ENCODE peak calls at places on chromosomes 5 and 9, in four cellular contexts. E is K562, F is GM12878, Q is A549. V is an unnamed sample.

GRCh38 chr5:132103380-132103951 is 29.9 kb downstream of the CSF2 start:
- DNase-seq in E (peak; percentile 75), F (peak; percentile 78), Q (peak; percentile 83), V (peak; percentile 96)

GRCh38 chr9:84371737-84372136 is 31.2 kb upstream of the SLC28A3 start:
- DNase-seq in E (no peak), F (no peak), Q (no peak), V (peak; percentile 82)

GRCh38 chr5:68285857-68286611 is 70.5 kb downstream of the PIK3R1 start:
- DNase-seq in E (peak; percentile 28), F (no peak), Q (peak; percentile 61), V (peak; percentile 65)

GRCh38 chr5:132258102-132259060 is 885 bp downstream of the PDLIM4 start:
- DNase-seq in E (peak; percentile 58), F (no peak), Q (no peak), V (peak; percentile 61)

GRCh38 chr5:78747703-78748359 is 99.3 kb upstream of the LHFPL2 start:
- DNase-seq in E (no peak), F (no peak), Q (no peak), V (peak; percentile 94)

GRCh38 chr5:72195581-72195980 is 88.3 kb downstream of the MAP1B start:
- DNase-seq in E (no peak), F (no peak), Q (no peak), V (no peak)

GRCh38 chr9:79769476-79770275 is 197.9 kb downstream of the TLE4 start:
- DNase-seq in E (no peak), F (no peak), Q (no peak), V (peak; percentile 7)

GRCh38 chr5:112491257-112491656 is 72.2 kb upstream of the EPB41L4A start:
- DNase-seq in E (peak; percentile 35), F (no peak), Q (peak; percentile 38), V (peak; percentile 1)

GRCh38 chr5:126936775-126937418 is 93.5 kb downstream of the MARCHF3 start:
- DNase-seq in E (no peak), F (no peak), Q (no peak), V (no peak)

GRCh38 chr5:3282841-3283240 is 312.8 kb upstream of the IRX1 start:
- DNase-seq in E (no peak), F (no peak), Q (no peak), V (no peak)

GRCh38 chr5:151148583-151148982 is 9.0 kb downstream of the ANXA6 start:
- DNase-seq in E (no peak), F (no peak), Q (no peak), V (no peak)

GRCh38 chr5:151153300-151153699 is 4.3 kb downstream of the ANXA6 start:
- DNase-seq in E (no peak), F (no peak), Q (no peak), V (no peak)

GRCh38 chr5:151151793-151152192 is 5.8 kb downstream of the ANXA6 start:
- DNase-seq in E (no peak), F (peak; percentile 61), Q (no peak), V (peak; percentile 47)

GRCh38 chr5:151151263-151151660 is 6.3 kb downstream of the ANXA6 start:
- DNase-seq in E (no peak), F (no peak), Q (no peak), V (no peak)

DNA sequence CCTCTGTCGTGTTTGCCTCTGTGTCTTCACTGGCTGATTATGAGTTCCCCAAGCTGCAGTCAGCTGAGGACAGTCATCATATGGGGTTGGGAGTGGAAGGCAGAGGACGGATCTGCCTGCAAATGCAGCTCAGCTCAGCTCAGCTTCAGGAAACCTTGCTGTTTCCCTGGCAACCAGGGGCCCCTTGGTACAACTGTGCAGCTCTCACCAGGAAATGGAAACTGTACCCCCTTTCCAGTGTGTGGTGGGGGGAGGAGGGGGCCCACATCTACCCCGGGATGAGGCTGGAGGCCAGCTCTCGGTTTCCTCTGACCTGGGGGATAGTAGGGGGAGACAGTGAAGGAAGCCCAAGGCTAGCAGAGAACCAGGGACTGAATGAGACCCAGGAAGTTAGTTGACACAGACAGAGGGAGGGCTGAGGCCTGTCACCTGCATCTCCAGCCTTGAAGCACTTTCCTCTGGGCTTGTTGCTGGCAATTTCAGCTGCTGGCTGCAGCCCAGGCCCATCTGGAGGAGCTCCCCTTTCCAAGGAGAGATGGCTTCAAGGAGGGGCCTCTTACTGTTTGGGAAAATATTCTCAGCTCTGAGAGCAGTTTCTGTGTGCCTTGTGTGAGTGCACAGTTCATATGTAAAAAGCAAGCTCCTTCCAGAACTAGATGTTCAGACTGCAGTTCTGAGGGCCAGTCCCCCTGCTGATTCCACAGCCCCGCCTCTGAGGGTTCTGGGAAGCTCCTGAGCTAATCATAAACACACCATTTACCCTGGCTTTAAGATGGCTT is 6.9 kb downstream of the ANXA6 start:
- DNase-seq in E (no peak), F (peak; percentile 50), Q (no peak), V (peak; percentile 47)
- TF ChIP-seq ELK1 in E (no peak), F (no peak), Q (no peak), V (no peak)

DNA sequence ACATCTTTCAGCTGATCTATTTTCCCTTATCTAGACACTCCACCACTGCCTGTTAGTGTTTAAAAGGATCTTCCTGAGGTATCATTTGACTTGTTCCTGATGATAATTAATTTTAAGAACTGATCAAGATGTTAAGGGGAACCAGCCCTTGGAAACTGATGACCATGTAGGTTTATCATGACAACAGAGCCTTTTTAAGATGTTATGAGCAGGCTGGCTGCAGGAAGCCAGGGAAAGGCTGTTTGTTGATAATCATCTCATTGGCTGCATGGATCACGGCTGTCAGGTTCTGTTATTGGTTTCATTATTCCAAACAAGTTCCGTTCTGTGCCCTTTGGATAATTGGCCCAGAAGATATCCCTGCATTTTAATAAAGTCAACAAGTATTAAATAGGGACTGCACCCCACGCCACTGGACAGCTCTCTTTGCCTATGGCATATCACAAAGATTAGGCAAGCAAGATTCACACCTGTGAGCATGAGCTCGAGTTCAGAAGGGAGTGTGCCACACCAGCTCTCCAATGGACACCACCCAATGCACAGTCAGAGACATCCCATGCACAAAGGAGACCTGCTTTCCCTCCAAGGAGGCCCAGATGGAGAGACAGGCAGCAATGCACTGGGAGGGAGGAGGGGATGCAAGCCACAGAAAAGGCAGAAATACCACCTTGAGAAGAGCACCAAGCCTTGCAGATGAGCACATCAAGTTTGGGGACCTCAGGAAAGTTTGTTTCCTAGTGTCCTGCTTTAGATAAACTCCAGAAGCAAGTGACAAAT is 88.7 kb downstream of the SPOCK1 start:
- DNase-seq in E (no peak), F (no peak), Q (no peak), V (no peak)
- TF ChIP-seq BHLHE40 in E (no peak), F (no peak), Q (no peak), V (no peak)

GRCh38 chr9:133248722-133249295 is 26.2 kb downstream of the ABO start:
- DNase-seq in E (no peak), F (no peak), Q (no peak), V (no peak)

GRCh38 chr9:133242991-133243390 is 32.0 kb downstream of the ABO start:
- DNase-seq in E (no peak), F (no peak), Q (no peak), V (no peak)

GRCh38 chr9:133247632-133248031 is 27.4 kb downstream of the ABO start:
- DNase-seq in E (no peak), F (no peak), Q (no peak), V (no peak)

GRCh38 chr9:133249337-133249736 is 25.7 kb downstream of the ABO start:
- DNase-seq in E (no peak), F (no peak), Q (no peak), V (no peak)

DNA sequence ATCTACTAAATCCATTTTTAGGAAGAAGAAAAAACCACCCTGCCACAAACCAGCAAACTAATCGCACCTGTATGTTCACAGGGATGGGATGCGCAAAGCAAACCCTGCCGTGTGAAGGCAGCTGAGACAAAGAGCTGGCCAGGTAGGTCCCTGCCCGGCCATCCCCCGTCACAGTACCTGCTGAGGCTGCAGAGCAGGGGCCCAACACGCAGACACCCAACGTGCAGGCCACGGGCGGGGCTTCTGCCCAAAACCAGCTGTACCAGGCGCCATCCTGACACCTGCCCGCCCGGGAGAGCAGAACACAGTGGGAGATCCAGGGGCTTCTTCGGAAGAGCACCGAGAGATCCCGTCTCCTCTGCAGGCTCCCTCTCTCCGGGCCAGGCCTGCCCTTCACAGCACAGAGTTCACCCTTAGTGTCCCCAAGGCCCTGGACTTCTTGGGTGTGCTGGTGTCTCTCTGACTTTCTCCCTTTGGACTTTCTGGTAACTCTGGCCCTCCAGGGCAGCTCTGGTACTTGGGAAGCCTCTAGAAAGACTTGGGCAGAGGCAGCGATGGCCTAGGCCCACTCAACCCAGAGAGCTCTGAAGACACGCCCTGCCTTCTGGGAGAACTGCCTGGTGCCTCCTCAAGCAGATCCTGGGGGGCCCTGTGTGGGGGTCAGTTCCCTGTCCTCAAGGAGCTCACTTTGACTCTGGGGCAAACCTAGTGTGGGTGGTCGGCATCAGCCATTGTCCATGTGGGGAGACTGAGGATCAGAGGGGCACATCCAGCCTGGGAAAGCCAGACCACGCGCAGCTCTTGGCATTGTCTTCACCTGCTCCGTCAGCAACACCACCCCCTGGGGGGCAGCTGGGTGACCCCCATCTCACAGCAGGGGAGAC is 28.3 kb downstream of the ABO start:
- DNase-seq in E (no peak), F (no peak), Q (no peak), V (no peak)
- TF ChIP-seq ELK1 in E (no peak), F (no peak), Q (no peak), V (no peak)

DNA sequence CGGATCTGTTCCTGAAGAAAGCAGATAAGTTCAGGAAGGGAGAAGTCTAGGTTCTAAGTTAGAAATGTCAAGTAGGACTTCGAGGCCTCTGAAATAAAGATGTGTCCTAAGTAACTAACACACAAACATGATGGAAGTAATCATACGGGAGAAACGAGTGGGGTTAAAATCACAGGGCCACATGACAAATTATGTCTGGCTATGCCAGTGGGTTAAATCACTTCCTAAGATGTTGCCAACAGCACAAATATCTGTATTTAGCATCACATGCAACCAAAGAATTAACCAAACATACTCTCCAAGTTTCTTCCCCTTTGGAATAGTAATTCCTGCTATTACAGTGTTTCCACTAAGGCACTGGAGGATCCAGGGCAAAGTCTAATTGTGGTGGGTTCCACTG is 13.7 kb upstream of the ZSWIM6 start:
- DNase-seq in E (no peak), F (no peak), Q (no peak), V (no peak)
- TF ChIP-seq BHLHE40 in E (no peak), F (no peak), Q (no peak), V (no peak)

GRCh38 chr5:39370555-39371366 is 6.5 kb upstream of the C9 start:
- DNase-seq in E (no peak), F (no peak), Q (no peak), V (no peak)
- TF ChIP-seq ELK1 in E (no peak), F (no peak), Q (no peak), V (no peak)

GRCh38 chr5:2196416-2196815 is 313.7 kb upstream of the IRX4 start:
- DNase-seq in E (no peak), F (no peak), Q (no peak), V (no peak)

GRCh38 chr5:2194949-2195348 is 312.2 kb upstream of the IRX4 start:
- DNase-seq in E (no peak), F (no peak), Q (no peak), V (no peak)

GRCh38 chr5:2193923-2194555 is 311.3 kb upstream of the IRX4 start:
- DNase-seq in E (no peak), F (no peak), Q (no peak), V (no peak)

GRCh38 chr5:2199697-2200096 is 317.0 kb upstream of the IRX4 start:
- DNase-seq in E (no peak), F (no peak), Q (no peak), V (no peak)

DNA sequence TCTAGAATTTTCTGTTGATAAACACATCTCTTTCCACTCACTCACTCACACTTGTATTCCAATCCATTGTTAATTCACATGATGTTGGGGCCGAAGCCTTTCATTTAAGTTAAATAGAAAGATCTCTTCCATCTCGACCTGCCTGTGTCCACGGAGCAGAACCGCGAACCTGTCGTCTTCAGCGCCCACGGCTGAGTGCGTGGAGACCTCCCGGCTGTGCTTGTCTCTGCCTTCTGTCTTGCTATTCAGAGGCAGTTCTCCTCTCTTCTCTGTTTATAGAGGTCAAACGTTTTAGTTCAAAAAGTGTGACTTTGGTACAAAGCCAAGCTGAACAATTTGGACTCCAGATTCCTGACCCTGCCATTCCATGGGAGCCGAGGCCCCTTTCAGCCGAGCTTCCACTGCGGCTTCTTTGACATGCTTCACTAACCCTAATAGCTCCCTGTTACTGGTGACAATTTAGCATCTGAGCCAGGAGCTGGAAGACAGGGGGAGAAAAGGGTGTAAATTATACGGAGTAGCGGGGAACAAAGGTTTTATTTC is 314.3 kb upstream of the IRX4 start:
- DNase-seq in E (no peak), F (no peak), Q (no peak), V (no peak)
- TF ChIP-seq BHLHE40 in E (no peak), F (no peak), Q (no peak), V (no peak)

V was measured in IMR-90.